ENCODE peak calls at places on chromosome 17, in four cellular contexts. N is MM.1S, J is ascending aorta, K is mesenchymal stem cell. S is an unnamed sample.

GRCh38 chr17:77285594-77286390 is 145.0 kb downstream of the SEC14L1 start:
- DNase-seq in N (no peak), J (peak), K (peak), S (peak)

GRCh38 chr17:8031261-8031661 is 7.6 kb upstream of the ALOX15B start:
- DNase-seq in N (no peak), J (no peak), K (no peak), S (no peak)

GRCh38 chr17:76943781-76944213 is 75.6 kb downstream of the MGAT5B start:
- DNase-seq in N (no peak), J (no peak), K (no peak), S (no peak)

GRCh38 chr17:41863074-41863843 is 2.0 kb downstream of the KLHL11 start:
- DNase-seq in N (no peak), J (no peak), K (no peak), S (no peak)

GRCh38 chr17:34361478-34362061 is 1.5 kb downstream of the CCL1 start:
- DNase-seq in N (peak), J (peak), K (peak), S (peak)

GRCh38 chr17:31789707-31790505 is 69.1 kb downstream of the COPRS start:
- DNase-seq in N (no peak), J (no peak), K (no peak), S (no peak)

GRCh38 chr17:8147805-8148404 is 4.3 kb downstream of the PER1 start:
- DNase-seq in N (no peak), J (no peak), K (no peak), S (peak)

GRCh38 chr17:76868176-76868668 is at the start of gene MGAT5B:
- DNase-seq in N (peak), J (no peak), K (peak), S (peak)

GRCh38 chr17:59165933-59166342 is 10.4 kb downstream of the PRR11 start:
- DNase-seq in N (peak), J (no peak), K (peak), S (no peak)

GRCh38 chr17:66803474-66803951 is 31.4 kb upstream of the CACNG5 start:
- DNase-seq in N (no peak), J (no peak), K (no peak), S (no peak)

GRCh38 chr17:42097691-42098661 is at the start of gene ZNF385C:
- DNase-seq in N (no peak), J (no peak), K (no peak), S (no peak)

GRCh38 chr17:15965510-15965909 is 20.6 kb downstream of the ADORA2B start:
- DNase-seq in N (no peak), J (no peak), K (no peak), S (no peak)

GRCh38 chr17:42387663-42388380 is 420 bp downstream of the STAT3 start:
- DNase-seq in N (peak), J (no peak), K (peak), S (peak)

GRCh38 chr17:77810536-77810935 is 148.0 kb upstream of the TNRC6C start:
- DNase-seq in N (no peak), J (no peak), K (peak), S (peak)

GRCh38 chr17:47694818-47695663 is 1.1 kb downstream of the TBKBP1 start:
- DNase-seq in N (no peak), J (no peak), K (peak), S (peak)

GRCh38 chr17:64694207-64694606 is 32.1 kb upstream of the SMURF2 start:
- DNase-seq in N (no peak), J (peak), K (peak), S (no peak)

GRCh38 chr17:68302066-68302564 is 10.8 kb downstream of the ARSG start:
- DNase-seq in N (no peak), J (no peak), K (no peak), S (peak)

GRCh38 chr17:3890082-3890892 is 2.6 kb downstream of the CAMKK1 start:
- DNase-seq in N (no peak), J (peak), K (peak), S (peak)

GRCh38 chr17:410674-411401 is 58.2 kb upstream of the RPH3AL start:
- DNase-seq in N (no peak), J (no peak), K (peak), S (peak)

GRCh38 chr17:37671813-37672544 is 28.7 kb upstream of the DDX52 start:
- DNase-seq in N (no peak), J (no peak), K (peak), S (peak)

GRCh38 chr17:35187481-35187880 is 6.7 kb downstream of the SLC35G3 start:
- DNase-seq in N (no peak), J (no peak), K (no peak), S (no peak)

GRCh38 chr17:59972778-59973177 is 8.2 kb upstream of the RNFT1 start:
- DNase-seq in N (no peak), J (no peak), K (peak), S (no peak)

GRCh38 chr17:32992360-32993033 is 850 bp downstream of the SPACA3 start:
- DNase-seq in N (peak), J (no peak), K (no peak), S (no peak)

GRCh38 chr17:79955167-79955549 is 80.5 kb downstream of the TBC1D16 start:
- DNase-seq in N (no peak), J (no peak), K (no peak), S (no peak)

GRCh38 chr17:48624118-48624517 is 2.0 kb downstream of the HOXB9 start:
- DNase-seq in N (no peak), J (no peak), K (no peak), S (no peak)

GRCh38 chr17:7354262-7354781 is 634 bp upstream of the TMEM95 start:
- DNase-seq in N (no peak), J (no peak), K (peak), S (peak)

GRCh38 chr17:51653902-51654301 is 393.6 kb downstream of the UTP18 start:
- DNase-seq in N (no peak), J (no peak), K (no peak), S (no peak)

GRCh38 chr17:19248923-19249574 is 11.9 kb downstream of the EPN2 start:
- DNase-seq in N (no peak), J (no peak), K (peak), S (peak)

GRCh38 chr17:5035356-5035755 is at the start of gene SLC52A1:
- DNase-seq in N (no peak), J (no peak), K (no peak), S (no peak)

GRCh38 chr17:28317099-28317964 is 1.7 kb upstream of the TMEM97 start:
- DNase-seq in N (no peak), J (no peak), K (no peak), S (no peak)

GRCh38 chr17:33057564-33057963 is 65.9 kb downstream of the SPACA3 start:
- DNase-seq in N (no peak), J (no peak), K (no peak), S (no peak)

GRCh38 chr17:78095035-78095434 is 33.5 kb downstream of the TMC6 start:
- DNase-seq in N (no peak), J (no peak), K (no peak), S (no peak)

GRCh38 chr17:11641521-11642275 is 43.4 kb downstream of the DNAH9 start:
- DNase-seq in N (no peak), J (no peak), K (no peak), S (peak)

GRCh38 chr17:43888548-43888947 is 18.8 kb downstream of the MPP2 start:
- DNase-seq in N (no peak), J (no peak), K (no peak), S (no peak)

DNA sequence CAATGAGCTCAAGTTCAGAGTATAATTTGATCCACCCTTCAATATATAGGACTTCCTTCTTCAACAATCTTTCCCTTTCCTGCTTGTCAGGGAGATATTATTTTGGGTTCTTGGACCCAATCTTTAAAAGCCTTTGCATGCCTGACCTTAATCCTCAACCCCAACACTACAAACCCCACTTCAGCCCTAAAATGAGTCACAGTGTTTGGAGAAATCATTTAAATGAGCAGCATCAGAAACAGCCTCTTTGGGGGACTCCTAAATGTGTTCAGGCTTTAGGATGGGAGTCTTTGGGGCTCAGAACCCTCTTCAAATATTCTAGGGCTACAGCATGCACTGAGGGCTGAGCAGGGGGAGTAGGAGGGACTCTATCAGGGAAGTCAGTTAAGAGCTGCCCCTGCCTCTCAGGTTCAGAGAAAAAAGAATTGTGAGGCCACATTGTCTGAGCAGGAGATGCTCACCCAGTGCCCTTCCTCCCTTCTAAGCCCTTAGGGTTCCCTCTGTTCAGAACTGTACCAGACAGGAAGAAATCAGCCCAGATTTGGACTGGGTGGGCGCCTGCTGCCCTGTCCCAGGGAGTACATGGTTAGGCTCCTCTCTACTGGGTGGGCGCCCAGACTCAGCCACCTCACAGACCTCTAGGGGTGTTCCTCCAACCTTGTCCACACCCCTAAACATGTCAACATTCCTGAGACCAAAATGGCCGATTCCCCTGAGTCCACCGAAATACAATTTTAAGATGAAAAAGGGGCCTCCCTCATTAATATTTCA is 5.0 kb downstream of the NEUROD2 start:
- DNase-seq in N (no peak), J (no peak), K (no peak), S (peak)
- H3K27ac ChIP-seq in N (no peak), J (no peak), K (no peak), S (no peak)

GRCh38 chr17:82633343-82633742 is 14.9 kb downstream of the WDR45B start:
- DNase-seq in N (no peak), J (no peak), K (no peak), S (no peak)

GRCh38 chr17:82639628-82640027 is 8.6 kb downstream of the WDR45B start:
- DNase-seq in N (no peak), J (no peak), K (no peak), S (no peak)

GRCh38 chr17:82638183-82638773 is 10.0 kb downstream of the WDR45B start:
- DNase-seq in N (no peak), J (no peak), K (no peak), S (peak)

GRCh38 chr17:82640046-82640445 is 8.2 kb downstream of the WDR45B start:
- DNase-seq in N (no peak), J (no peak), K (no peak), S (no peak)

DNA sequence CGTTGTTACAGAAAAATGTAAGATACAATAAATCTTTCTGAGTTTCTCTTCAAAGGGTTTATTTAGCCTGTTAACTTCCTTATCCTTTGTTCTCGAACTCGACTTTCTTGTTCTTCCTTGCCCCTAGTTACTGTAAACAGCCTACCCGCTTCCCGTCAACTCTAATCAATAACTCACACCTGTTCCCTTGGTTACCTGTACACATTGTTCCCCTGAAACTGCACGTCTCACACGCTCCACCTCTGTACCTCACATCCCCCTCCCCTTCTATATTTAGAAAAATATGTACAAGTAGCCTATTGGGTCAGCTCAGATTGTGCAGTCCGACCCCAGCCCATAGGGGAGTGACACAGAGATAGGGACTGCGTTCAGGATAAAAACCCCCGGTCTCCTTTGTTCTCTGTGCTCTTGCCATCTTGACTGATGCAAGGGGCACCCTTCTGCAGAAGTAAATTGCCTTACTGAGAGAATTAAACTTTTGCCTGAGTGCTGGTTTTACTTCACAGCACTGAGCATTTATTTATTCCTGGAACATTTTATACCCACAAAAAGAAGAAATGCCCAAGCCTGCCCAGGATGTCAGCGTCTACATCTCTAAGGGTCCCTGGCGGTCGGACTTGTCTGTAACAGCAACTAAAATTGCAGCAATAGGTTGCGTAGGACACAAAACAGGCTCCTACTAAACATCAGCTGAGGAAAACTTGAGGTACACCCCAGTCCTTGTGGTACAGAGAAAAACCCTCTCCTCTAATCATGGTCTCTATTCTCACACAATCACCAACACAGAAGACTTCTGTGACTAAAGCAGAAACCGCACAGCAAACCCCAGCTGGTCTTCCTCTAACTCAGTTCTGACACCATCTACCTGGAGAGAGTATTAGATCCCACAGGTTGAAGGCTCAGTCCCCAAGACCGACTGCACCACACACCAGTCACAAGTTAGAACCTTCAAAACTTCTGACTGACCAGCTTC is 11.3 kb downstream of the WDR45B start:
- DNase-seq in N (no peak), J (no peak), K (no peak), S (no peak)
- H3K27ac ChIP-seq in N (no peak), J (no peak), K (no peak), S (no peak)

DNA sequence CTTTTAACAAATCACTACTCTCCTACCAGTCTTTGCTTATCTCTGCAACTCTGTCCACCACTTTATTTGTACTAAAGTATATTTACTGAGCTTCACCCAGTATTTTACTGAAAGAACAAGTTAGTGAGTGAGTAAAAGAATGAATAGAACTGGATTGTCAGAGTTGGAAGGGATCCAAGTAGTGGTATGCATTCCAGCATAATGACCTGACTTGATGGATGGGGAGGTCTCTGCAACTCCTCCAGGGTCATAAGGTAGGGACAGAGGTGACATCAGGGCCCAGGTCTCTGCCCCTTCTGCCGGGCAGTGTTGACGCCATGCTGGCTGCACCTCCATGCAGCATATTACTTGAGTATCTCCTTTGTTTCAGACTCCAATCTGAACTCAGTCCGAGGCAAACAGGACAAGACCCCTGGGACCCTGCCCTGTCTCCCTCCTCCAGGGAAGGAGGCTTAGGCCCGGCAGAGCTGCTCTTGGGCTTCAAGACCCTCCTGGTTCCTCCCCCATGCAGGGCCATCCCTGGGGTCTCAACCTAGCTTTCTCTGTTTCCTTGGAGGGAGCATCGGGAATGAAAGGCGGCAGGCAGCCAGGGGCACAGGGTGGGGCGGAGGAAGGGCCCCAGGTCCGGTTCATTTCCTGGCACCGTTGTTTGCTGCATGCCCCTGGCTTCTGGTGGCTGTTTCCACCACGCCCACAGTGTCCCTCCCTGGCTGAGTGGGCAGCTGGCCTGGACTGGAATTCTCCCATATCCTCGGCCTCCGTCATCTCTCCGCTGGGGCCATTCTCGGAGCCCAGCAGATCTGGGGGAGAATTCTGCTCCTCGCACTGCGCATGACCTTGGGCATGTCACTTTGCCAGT is 12.4 kb upstream of the ITGA3 start:
- DNase-seq in N (no peak), J (no peak), K (no peak), S (no peak)
- H3K27ac ChIP-seq in N (no peak), J (peak), K (no peak), S (no peak)

GRCh38 chr17:75249564-75249963 is 11.8 kb downstream of the GGA3 start:
- DNase-seq in N (no peak), J (no peak), K (no peak), S (peak)

GRCh38 chr17:75245011-75245410 is 16.4 kb downstream of the GGA3 start:
- DNase-seq in N (no peak), J (no peak), K (no peak), S (peak)

GRCh38 chr17:75246404-75246803 is 15.0 kb downstream of the GGA3 start:
- DNase-seq in N (no peak), J (no peak), K (no peak), S (peak)

GRCh38 chr17:75252039-75252816 is 9.2 kb downstream of the GGA3 start:
- DNase-seq in N (no peak), J (no peak), K (no peak), S (no peak)

DNA sequence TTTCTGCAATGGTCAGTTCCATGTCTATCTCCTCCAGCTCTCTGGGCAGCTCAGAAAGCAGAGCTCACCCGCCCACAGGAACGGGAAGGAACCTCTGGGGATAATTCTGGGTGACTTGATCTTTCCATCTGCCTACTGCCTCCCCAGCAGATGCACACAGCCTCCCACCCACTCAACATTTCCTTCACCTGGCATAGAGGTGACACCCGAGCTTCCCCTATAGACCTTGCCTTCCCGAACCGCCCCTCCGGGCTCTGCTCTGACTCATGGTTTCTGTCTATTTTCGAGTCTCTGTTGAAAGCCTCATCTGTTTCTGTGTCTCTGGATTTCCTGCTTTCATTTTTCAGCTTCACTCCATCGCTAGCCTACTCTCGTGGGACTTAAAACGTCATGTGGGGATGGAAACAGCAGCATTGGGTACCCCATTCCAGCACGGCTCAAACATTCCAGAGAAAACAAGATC is 11.4 kb downstream of the GGA3 start:
- DNase-seq in N (peak), J (no peak), K (peak), S (peak)
- H3K27ac ChIP-seq in N (peak), J (peak), K (no peak), S (peak)

GRCh38 chr17:73304971-73305786 is 6.6 kb downstream of the CDC42EP4 start:
- DNase-seq in N (no peak), J (no peak), K (peak), S (peak)
- H3K27ac ChIP-seq in N (no peak), J (peak), K (peak), S (peak)

DNA sequence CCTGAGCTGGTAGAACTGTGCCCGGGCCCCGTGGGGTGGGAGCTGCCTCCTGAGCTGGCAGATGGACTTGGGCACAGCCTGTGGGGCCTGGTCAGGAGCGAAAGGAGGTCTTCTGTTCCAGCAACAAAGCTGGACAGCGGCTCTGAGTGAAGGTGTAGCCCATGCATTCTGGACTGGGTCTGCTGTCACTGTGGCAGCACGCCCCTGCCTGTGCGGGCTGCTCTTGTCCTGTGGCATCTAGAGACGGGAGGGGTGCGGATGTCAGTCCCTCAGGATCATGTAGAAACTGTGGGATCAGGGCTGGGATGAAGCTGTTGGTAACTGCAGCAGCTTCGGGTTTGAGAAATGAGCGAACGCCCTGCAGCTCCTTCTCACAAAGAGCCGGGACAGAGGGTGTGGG is 19.4 kb downstream of the BAIAP2 start:
- DNase-seq in N (no peak), J (no peak), K (no peak), S (no peak)
- H3K27ac ChIP-seq in N (no peak), J (no peak), K (no peak), S (no peak)

DNA sequence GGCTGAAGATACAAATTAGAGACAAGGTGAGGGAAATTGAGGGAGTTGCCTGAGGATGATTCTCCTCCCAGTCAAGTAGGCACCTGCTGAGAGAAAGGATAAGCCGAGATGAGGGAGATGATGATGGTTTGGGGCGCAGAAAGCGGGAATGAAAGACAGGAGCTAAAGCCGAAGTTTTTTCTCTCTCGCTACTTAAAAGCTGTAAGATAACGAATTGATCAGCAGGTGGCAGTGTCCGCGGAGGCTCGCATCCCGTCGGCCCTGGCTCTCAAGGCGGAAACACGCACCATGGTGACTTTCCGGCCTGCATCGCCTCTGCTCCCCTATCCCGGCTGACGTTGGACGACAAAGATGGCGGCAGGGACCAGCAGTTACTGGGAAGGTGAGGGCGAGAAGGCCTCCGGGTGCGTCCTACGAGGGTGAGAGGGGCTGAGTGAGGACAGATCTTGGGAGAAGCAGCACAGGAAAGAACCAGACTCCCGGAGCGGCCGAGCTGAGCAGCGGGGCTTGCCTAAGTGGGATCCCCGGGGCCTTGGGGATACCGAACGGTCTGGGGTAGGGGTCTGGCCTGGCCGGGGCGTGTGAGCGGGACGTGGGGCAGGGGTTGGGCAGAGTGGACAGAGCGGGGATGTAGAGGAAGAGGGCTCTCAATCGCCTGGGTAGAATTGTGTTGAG is at the start of gene GOSR1:
- DNase-seq in N (peak), J (peak), K (peak), S (peak)
- H3K27ac ChIP-seq in N (peak), J (peak), K (peak), S (peak)

S was measured in osteoblast.